ENCODE peak calls at places on chromosomes 16 and 17, in seven cellular contexts. H, S, K, Y, T, Z and C are unnamed samples.
A peak's percentile ranks its signal among the peaks of the same experiment; 100 is the strongest.

GRCh38 chr16:88436796-88437195 is 16.3 kb upstream of the ZFPM1 start:
- DNase-seq in T (no peak), Z (no peak), S (no peak), K (no peak), H (no peak), Y (no peak), C (no peak)

GRCh38 chr17:2102931-2103398 is 48.1 kb downstream of the HIC1 start:
- DNase-seq in H (no peak), S (peak; percentile 79), K (no peak), Y (no peak), Z (no peak), T (no peak), C (peak; percentile 78)

GRCh38 chr16:17817260-17817659 is 346.5 kb upstream of the XYLT1 start:
- DNase-seq in Y (no peak), K (no peak), T (no peak), H (no peak), Z (no peak), S (no peak), C (no peak)

GRCh38 chr17:34570491-34570890 is 8.9 kb upstream of the TMEM132E start:
- DNase-seq in H (no peak), Z (no peak), T (no peak), Y (no peak), K (no peak), S (no peak), C (no peak)

GRCh38 chr17:67246648-67247415 is 1.8 kb upstream of the HELZ start:
- DNase-seq in S (peak; percentile 59), Z (peak; percentile 60), H (peak; percentile 78), T (peak; percentile 65), K (no peak), Y (peak; percentile 83), C (peak; percentile 55)

GRCh38 chr16:2770057-2770780 is 6.9 kb downstream of the ELOB start:
- DNase-seq in K (no peak), S (no peak), Y (peak; percentile 63), H (no peak), Z (no peak), T (no peak), C (no peak)

GRCh38 chr16:50266337-50267091 is at the start of gene ADCY7:
- DNase-seq in S (peak; percentile 72), H (peak; percentile 63), K (no peak), Z (peak; percentile 52), Y (peak; percentile 88), T (peak; percentile 88), C (peak; percentile 86)

GRCh38 chr16:11356573-11357331 is 11.5 kb downstream of the RMI2 start:
- DNase-seq in Z (peak; percentile 81), H (peak; percentile 81), K (peak; percentile 61), T (no peak), Y (peak; percentile 90), S (peak; percentile 70), C (peak; percentile 60)

DNA sequence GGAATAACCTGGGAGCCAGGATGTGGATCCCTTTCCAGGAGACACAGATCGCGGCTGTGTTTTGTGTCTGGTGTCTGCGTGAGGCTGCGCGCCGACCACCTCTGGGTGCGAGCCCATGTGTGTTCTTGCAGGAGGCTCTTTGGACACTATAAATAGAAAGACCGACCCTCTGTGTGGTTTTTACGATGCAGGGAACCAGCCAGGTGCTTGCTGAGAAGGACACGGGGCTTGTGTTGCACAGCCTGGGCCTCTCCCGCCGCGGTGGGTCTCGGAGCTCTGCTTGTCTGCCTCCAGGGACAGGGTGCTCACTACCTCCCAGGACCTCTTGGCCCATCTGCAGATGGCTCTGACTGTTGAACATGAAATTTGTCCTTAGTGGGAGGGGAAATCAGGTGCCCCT is 505 bp upstream of the STX1B start:
- DNase-seq in T (no peak), K (no peak), S (no peak), Y (no peak), H (no peak), Z (no peak), C (no peak)
- H3K4me3 ChIP-seq in T (no peak overlapping the region), K (no peak overlapping the region), S (peak overlapping the region; percentile 51), Y (no peak overlapping the region), H (no peak overlapping the region), Z (no peak overlapping the region), C (peak overlapping the region; percentile 49)

GRCh38 chr17:12623220-12623848 is 42.4 kb upstream of the MYOCD start:
- DNase-seq in S (no peak), K (no peak), H (no peak), T (no peak), Z (no peak), Y (no peak), C (no peak)

GRCh38 chr17:12625092-12625491 is 40.6 kb upstream of the MYOCD start:
- DNase-seq in Z (no peak), Y (no peak), T (no peak), S (no peak), K (no peak), H (no peak), C (no peak)

GRCh38 chr17:12620200-12620720 is 45.4 kb upstream of the MYOCD start:
- DNase-seq in Y (no peak), S (peak; percentile 86), T (no peak), H (no peak), Z (no peak), K (no peak), C (peak; percentile 83)

GRCh38 chr17:12624221-12624620 is 41.5 kb upstream of the MYOCD start:
- DNase-seq in S (peak; percentile 37), T (no peak), H (no peak), Z (no peak), K (no peak), Y (no peak), C (peak; percentile 26)

DNA sequence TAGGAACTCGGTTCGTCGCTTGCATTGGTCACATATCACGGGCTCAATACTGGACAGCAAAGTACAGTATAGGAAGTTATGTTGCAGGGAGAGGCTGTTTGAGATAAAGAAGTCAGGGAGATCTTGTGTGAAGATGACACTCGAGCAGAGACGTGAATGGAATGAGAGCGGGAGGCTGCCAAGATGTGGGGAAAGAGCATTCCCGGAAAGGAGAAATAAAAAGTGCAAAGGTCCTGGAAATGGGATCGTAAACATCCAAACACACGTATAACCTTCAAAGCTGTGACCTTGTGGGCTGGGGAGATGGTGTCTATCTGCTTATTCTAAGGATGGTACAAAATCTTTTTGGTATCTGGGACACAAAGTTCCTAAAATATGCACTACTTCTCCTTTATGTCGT is 43.0 kb upstream of the MYOCD start:
- DNase-seq in Z (no peak), T (no peak), Y (no peak), S (peak; percentile 73), K (no peak), H (no peak), C (no peak)
- TF ChIP-seq CTCF in Z (no peak), T (no peak), Y (no peak), S (no peak), K (no peak), H (no peak), C (no peak)

GRCh38 chr17:40124279-40125141 is 2.7 kb downstream of the MSL1 start:
- DNase-seq in T (no peak), S (peak; percentile 51), Y (no peak), Z (no peak), K (peak; percentile 23), H (no peak), C (no peak)
- H3K4me3 ChIP-seq in T (peak overlapping the region; percentile 83), S (peak overlapping the region; percentile 97), Y (peak overlapping the region; percentile 100), Z (peak overlapping the region; percentile 98), K (peak overlapping the region; percentile 72), H (peak overlapping the region; percentile 88), C (peak overlapping the region; percentile 88)

DNA sequence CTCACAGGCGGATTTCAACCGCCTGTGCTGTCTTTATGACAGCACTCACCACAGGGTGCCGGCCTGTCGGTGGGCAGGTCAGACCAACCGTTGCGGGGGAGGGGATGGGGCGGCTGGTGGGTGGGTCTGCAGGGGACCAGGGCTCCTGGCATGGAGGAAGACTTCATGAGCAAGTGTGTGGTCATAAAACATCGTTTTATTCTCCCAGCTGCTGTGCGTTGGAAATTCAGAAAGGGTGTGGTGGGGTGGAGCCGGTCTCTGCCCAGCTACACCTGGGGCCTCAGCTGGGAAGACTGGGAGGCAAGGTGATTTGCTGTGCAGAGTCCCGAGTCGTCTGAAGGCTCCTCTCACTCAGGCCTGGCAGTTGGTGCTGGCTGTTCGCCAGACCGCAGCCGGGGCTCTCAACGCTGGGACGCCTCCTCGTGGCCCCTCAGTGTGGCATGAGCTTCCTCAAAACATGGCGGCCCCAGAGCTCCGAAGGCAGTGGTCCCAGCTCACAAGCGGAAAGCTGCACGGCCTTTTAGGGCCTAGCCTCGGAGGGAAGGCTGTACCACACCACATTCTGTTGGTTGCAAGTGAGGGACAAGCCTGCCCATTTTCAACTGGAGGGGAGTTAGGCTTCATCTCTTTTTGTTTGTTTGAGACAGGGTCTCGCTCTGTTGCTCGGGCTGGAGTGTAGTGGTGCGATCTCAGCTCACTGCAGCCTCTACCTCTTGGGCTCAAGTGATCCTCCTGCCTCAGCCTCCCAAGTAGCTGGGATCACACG is 45.8 kb upstream of the GSE1 start:
- DNase-seq in Y (no peak), H (no peak), Z (no peak), T (no peak), K (no peak), S (no peak), C (no peak)
- TF ChIP-seq CTCF in Y (no peak), H (no peak), Z (no peak), T (no peak), K (no peak), S (no peak), C (no peak)

GRCh38 chr17:42853597-42853967 is 2.6 kb downstream of the AOC3 start:
- DNase-seq in T (no peak), Y (peak; percentile 13), S (no peak), K (no peak), H (no peak), Z (no peak), C (no peak)
- H3K4me3 ChIP-seq in T (peak overlapping the region; percentile 51), Y (peak overlapping the region; percentile 53), S (no peak overlapping the region), K (no peak overlapping the region), H (peak overlapping the region; percentile 49), Z (no peak overlapping the region), C (no peak overlapping the region)

DNA sequence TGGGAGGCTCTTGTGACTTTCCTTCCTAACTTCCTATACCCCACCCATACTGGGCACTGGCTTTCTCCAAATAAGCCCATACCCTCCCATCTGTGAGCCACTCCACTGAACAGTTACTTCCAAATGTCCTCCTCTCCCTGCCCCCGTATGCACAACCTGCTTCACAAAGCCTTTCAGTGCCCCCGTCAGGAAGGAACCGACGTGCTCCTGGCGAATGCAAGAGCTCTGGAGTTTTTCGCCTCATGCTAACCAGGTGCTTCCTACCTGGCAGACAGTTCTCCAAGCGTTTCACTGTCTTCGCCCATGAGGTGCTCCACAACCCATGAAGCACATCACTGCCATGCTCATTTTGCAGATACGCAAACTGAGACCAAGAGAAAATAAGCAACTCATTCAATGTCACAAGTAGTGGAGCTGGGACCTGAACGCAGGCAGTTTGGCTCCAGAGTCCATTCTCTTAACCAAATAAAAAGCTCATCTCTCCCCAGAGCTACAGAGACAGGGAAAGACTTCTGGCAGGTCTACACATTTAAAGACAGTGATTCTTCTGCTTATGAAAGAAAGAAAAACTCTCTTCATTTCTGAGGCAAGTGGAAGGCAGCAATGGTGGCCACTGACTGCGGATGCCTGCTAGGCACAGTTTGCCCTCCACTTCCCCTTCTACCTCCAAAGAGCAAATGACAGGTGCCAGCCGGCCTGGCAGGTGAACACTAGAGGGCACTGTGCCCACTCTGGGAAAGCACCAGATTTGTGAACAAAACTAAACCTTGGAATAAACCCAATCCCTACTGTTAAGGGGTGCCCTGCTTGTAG is 23.8 kb downstream of the SPHK1 start:
- DNase-seq in K (peak; percentile 27), T (no peak), H (peak; percentile 85), Y (peak; percentile 81), Z (peak; percentile 81), S (peak; percentile 62), C (peak; percentile 51)
- TF ChIP-seq CTCF in K (peak; percentile 78), T (peak; percentile 77), H (peak; percentile 59), Y (peak; percentile 85), Z (peak; percentile 90), S (peak; percentile 89), C (peak; percentile 92)